ENCODE peak calls at places on chromosomes 11 and 22, in four cellular contexts. N is SK-N-SH, T is K562, O is WTC11. F is an unnamed sample.

GRCh38 chr11:82701847-82702520 is 31.7 kb downstream of the FAM181B start:
- DNase-seq in N (peak; percentile 49), T (peak; percentile 55), O (peak; percentile 63), F (peak; percentile 81)

GRCh38 chr11:58905716-58906547 is 33.4 kb upstream of the GLYATL1 start:
- DNase-seq in N (peak; percentile 89), T (peak; percentile 17), O (peak; percentile 85), F (peak; percentile 86)

GRCh38 chr11:67381244-67381972 is 8.0 kb upstream of the CLCF1 start:
- DNase-seq in N (no peak), T (no peak), O (no peak), F (no peak)

GRCh38 chr22:28351585-28351984 is 328.1 kb downstream of the TTC28 start:
- DNase-seq in N (no peak), T (no peak), O (no peak), F (no peak)

GRCh38 chr11:6631356-6631890 is 12.2 kb upstream of the TPP1 start:
- DNase-seq in N (no peak), T (no peak), O (no peak), F (no peak)

GRCh38 chr11:33366918-33367317 is 109.7 kb downstream of the HIPK3 start:
- DNase-seq in N (no peak), T (no peak), O (no peak), F (no peak)

GRCh38 chr11:33387996-33388395 is 130.8 kb downstream of the HIPK3 start:
- DNase-seq in N (no peak), T (no peak), O (no peak), F (no peak)

GRCh38 chr11:66020618-66021357 is 5.5 kb downstream of the CATSPER1 start:
- DNase-seq in N (no peak), T (peak; percentile 76), O (no peak), F (no peak)

GRCh38 chr22:27573992-27574391 is 227.6 kb downstream of the MN1 start:
- DNase-seq in N (no peak), T (no peak), O (no peak), F (no peak)

GRCh38 chr22:48072777-48073176 is 1310.3 kb downstream of the TBC1D22A start:
- DNase-seq in N (no peak), T (no peak), O (peak; percentile 17), F (peak; percentile 81)

GRCh38 chr22:48070760-48071159 is 1308.3 kb downstream of the TBC1D22A start:
- DNase-seq in N (no peak), T (no peak), O (peak; percentile 26), F (no peak)

GRCh38 chr22:48070083-48070482 is 1307.6 kb downstream of the TBC1D22A start:
- DNase-seq in N (no peak), T (no peak), O (no peak), F (no peak)

GRCh38 chr22:48071828-48072227 is 1309.4 kb downstream of the TBC1D22A start:
- DNase-seq in N (no peak), T (no peak), O (no peak), F (no peak)

DNA sequence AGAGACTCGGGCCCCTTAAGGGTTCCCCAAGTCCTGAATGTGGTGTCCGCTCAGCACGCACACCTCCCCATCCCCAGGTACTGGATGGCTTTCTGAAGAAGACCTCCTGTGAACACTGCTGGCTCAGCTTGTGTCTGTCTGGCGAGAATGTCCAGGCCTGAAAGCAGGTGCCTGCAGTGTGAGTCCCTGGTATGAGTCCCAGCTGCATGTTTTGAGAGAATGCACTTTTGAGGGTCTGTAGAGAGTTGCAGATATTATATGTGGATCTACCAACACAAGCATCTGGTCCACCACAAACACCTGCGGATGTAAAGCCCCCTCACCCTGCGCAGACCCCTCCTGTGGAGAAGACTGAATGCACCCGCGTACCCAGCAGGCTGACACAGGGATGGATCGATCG is 1308.9 kb downstream of the TBC1D22A start:
- DNase-seq in N (no peak), T (no peak), O (no peak), F (no peak)
- TF ChIP-seq TEAD4 in N (no peak), T (no peak), O (no peak), F (no peak)

DNA sequence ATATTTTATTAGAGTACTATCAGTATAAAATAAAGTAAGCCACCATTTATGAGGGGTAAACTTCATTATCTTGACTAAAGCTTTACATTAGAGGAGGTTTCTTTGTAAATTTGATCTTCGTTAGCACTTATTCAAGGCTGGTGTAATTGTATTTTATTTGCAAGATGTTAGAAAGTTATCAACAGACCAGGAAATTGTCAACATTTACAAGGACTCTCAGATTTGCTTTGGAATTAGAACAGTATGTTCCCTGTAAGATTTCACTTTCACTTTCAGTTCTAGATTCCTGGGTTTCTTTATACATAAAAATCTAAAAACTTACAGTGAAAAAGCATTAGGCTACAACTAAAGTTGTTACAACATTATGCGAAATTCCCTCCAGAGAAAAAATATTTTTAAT is 4.6 kb upstream of the BIRC3 start:
- DNase-seq in N (no peak), T (no peak), O (no peak), F (no peak)
- TF ChIP-seq TEAD4 in N (no peak), T (no peak), O (no peak), F (no peak)

GRCh38 chr11:95892892-95893570 is 30.9 kb downstream of the MTMR2 start:
- DNase-seq in N (no peak), T (no peak), O (no peak), F (no peak)
- TF ChIP-seq TEAD4 in N (no peak), T (no peak), O (no peak), F (no peak)

GRCh38 chr11:35558468-35558867 is 33.1 kb upstream of the PAMR1 start:
- DNase-seq in N (no peak), T (no peak), O (no peak), F (no peak)

GRCh38 chr11:35553021-35553420 is 27.6 kb upstream of the PAMR1 start:
- DNase-seq in N (no peak), T (no peak), O (no peak), F (no peak)

GRCh38 chr11:35555238-35555887 is 29.9 kb upstream of the PAMR1 start:
- DNase-seq in N (no peak), T (no peak), O (no peak), F (no peak)

GRCh38 chr11:35553831-35554230 is 28.4 kb upstream of the PAMR1 start:
- DNase-seq in N (no peak), T (no peak), O (no peak), F (no peak)

GRCh38 chr11:35554491-35555237 is 29.2 kb upstream of the PAMR1 start:
- DNase-seq in N (no peak), T (no peak), O (no peak), F (no peak)
- TF ChIP-seq TEAD4 in N (no peak), T (no peak), O (no peak), F (no peak)

GRCh38 chr11:44308923-44309482 is 936 bp downstream of the ALX4 start:
- DNase-seq in N (no peak), T (no peak), O (no peak), F (no peak)

GRCh38 chr11:44311339-44312261 is 1.7 kb upstream of the ALX4 start:
- DNase-seq in N (no peak), T (no peak), O (no peak), F (no peak)

GRCh38 chr11:44310198-44310455 is 188 bp upstream of the ALX4 start:
- DNase-seq in N (no peak), T (no peak), O (no peak), F (no peak)

GRCh38 chr11:44309483-44310197 is at the start of gene ALX4:
- DNase-seq in N (peak; percentile 74), T (peak; percentile 64), O (peak; percentile 80), F (no peak)

GRCh38 chr11:44310456-44311272 is 725 bp upstream of the ALX4 start:
- DNase-seq in N (peak; percentile 55), T (no peak), O (peak; percentile 78), F (no peak)
- TF ChIP-seq TEAD4 in N (no peak), T (no peak), O (no peak), F (no peak)